ENCODE peak calls at places on chromosomes 7 and 10, in five cellular contexts. One of them, this sample, is unnamed.

GRCh38 chr10:60611291-60611747 is 167.0 kb upstream of the CDK1 start:
- DNase-seq in breast epithelium: no peak
- DNase-seq in sigmoid colon: no peak
- DNase-seq in stomach: no peak
- DNase-seq in Calu3: peak; percentile 10
- DNase-seq in this sample: no peak

GRCh38 chr10:81179324-81179723 is 641.6 kb downstream of the SH2D4B start:
- DNase-seq in breast epithelium: no peak
- DNase-seq in sigmoid colon: no peak
- DNase-seq in stomach: no peak
- DNase-seq in Calu3: no peak
- DNase-seq in this sample: no peak

GRCh38 chr7:98616381-98617050 is 569 bp upstream of the NPTX2 start:
- DNase-seq in breast epithelium: no peak
- DNase-seq in sigmoid colon: no peak
- DNase-seq in stomach: no peak
- DNase-seq in Calu3: no peak
- DNase-seq in this sample: no peak

GRCh38 chr10:132098539-132099421 is 33.0 kb downstream of the JAKMIP3 start:
- DNase-seq in breast epithelium: no peak
- DNase-seq in sigmoid colon: no peak
- DNase-seq in stomach: peak; percentile 14
- DNase-seq in Calu3: no peak
- DNase-seq in this sample: no peak

GRCh38 chr10:124063736-124064135 is 29.7 kb downstream of the CHST15 start:
- DNase-seq in breast epithelium: no peak
- DNase-seq in sigmoid colon: peak; percentile 84
- DNase-seq in stomach: no peak
- DNase-seq in Calu3: no peak
- DNase-seq in this sample: no peak

GRCh38 chr7:140773104-140773503 is 76.6 kb downstream of the NDUFB2 start:
- DNase-seq in breast epithelium: no peak
- DNase-seq in sigmoid colon: no peak
- DNase-seq in stomach: no peak
- DNase-seq in Calu3: no peak
- DNase-seq in this sample: no peak

GRCh38 chr10:47380341-47381215 is 3.5 kb downstream of the ZNF488 start:
- DNase-seq in breast epithelium: no peak
- DNase-seq in sigmoid colon: peak; percentile 45
- DNase-seq in stomach: peak; percentile 59
- DNase-seq in Calu3: no peak
- DNase-seq in this sample: peak; percentile 25

GRCh38 chr7:4882742-4883351 is 669 bp downstream of the RADIL start:
- DNase-seq in breast epithelium: peak; percentile 35
- DNase-seq in sigmoid colon: peak; percentile 66
- DNase-seq in stomach: no peak
- DNase-seq in Calu3: no peak
- DNase-seq in this sample: no peak

GRCh38 chr7:2228921-2229320 is 3.8 kb downstream of the MAD1L1 start:
- DNase-seq in breast epithelium: no peak
- DNase-seq in sigmoid colon: no peak
- DNase-seq in stomach: no peak
- DNase-seq in Calu3: no peak
- DNase-seq in this sample: no peak

GRCh38 chr10:127415901-127416630 is 133.0 kb upstream of the NPS start:
- DNase-seq in breast epithelium: no peak
- DNase-seq in sigmoid colon: no peak
- DNase-seq in stomach: no peak
- DNase-seq in Calu3: no peak
- DNase-seq in this sample: no peak

GRCh38 chr10:43105793-43106158 is 28.9 kb downstream of the RET start:
- DNase-seq in breast epithelium: no peak
- DNase-seq in sigmoid colon: no peak
- DNase-seq in stomach: no peak
- DNase-seq in Calu3: no peak
- DNase-seq in this sample: no peak
- TF ChIP-seq CTCF in breast epithelium: no peak
- TF ChIP-seq CTCF in sigmoid colon: no peak
- TF ChIP-seq CTCF in stomach: no peak
- TF ChIP-seq CTCF in Calu3: peak; percentile 35
- TF ChIP-seq CTCF in this sample: peak; percentile 24

GRCh38 chr10:11272915-11273389 is 255.3 kb downstream of the CELF2 start:
- DNase-seq in breast epithelium: no peak
- DNase-seq in sigmoid colon: no peak
- DNase-seq in stomach: no peak
- DNase-seq in Calu3: no peak
- DNase-seq in this sample: no peak

GRCh38 chr10:11265486-11265885 is 247.8 kb downstream of the CELF2 start:
- DNase-seq in breast epithelium: no peak
- DNase-seq in sigmoid colon: no peak
- DNase-seq in stomach: no peak
- DNase-seq in Calu3: no peak
- DNase-seq in this sample: no peak

GRCh38 chr10:11270135-11270857 is 252.6 kb downstream of the CELF2 start:
- DNase-seq in breast epithelium: peak; percentile 66
- DNase-seq in sigmoid colon: peak; percentile 84
- DNase-seq in stomach: peak; percentile 74
- DNase-seq in Calu3: peak; percentile 84
- DNase-seq in this sample: peak; percentile 66

GRCh38 chr10:11276475-11276990 is 258.9 kb downstream of the CELF2 start:
- DNase-seq in breast epithelium: no peak
- DNase-seq in sigmoid colon: no peak
- DNase-seq in stomach: no peak
- DNase-seq in Calu3: no peak
- DNase-seq in this sample: no peak

DNA sequence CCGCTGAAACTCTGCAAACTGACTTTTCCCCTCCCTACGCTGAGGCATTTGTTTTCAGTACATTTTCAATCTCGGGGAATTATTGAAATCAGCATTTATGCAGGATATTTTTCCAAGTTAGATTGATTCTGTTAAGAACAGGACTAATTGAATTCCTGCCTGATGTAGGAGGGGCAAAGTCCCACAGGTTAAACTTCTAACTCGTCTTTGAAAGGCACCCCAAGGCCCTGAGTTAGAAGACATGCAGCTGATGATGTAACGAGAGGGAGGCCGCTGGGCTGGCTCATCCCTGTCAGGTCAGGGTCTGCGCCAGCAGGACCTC is 253.1 kb downstream of the CELF2 start:
- DNase-seq in breast epithelium: no peak
- DNase-seq in sigmoid colon: no peak
- DNase-seq in stomach: no peak
- DNase-seq in Calu3: no peak
- DNase-seq in this sample: no peak
- TF ChIP-seq CTCF in breast epithelium: no peak
- TF ChIP-seq CTCF in sigmoid colon: no peak
- TF ChIP-seq CTCF in stomach: no peak
- TF ChIP-seq CTCF in Calu3: peak; percentile 13
- TF ChIP-seq CTCF in this sample: no peak

GRCh38 chr7:46363688-46364087 is 442.6 kb upstream of the IGFBP3 start:
- DNase-seq in breast epithelium: no peak
- DNase-seq in sigmoid colon: no peak
- DNase-seq in stomach: no peak
- DNase-seq in Calu3: no peak
- DNase-seq in this sample: no peak
- TF ChIP-seq CTCF in breast epithelium: no peak
- TF ChIP-seq CTCF in sigmoid colon: no peak
- TF ChIP-seq CTCF in stomach: no peak
- TF ChIP-seq CTCF in Calu3: peak; percentile 29
- TF ChIP-seq CTCF in this sample: no peak

GRCh38 chr10:7687228-7687907 is 15.7 kb upstream of the ITIH2 start:
- DNase-seq in breast epithelium: peak; percentile 74
- DNase-seq in sigmoid colon: peak; percentile 93
- DNase-seq in stomach: peak; percentile 84
- DNase-seq in Calu3: peak; percentile 85
- DNase-seq in this sample: peak; percentile 63
- TF ChIP-seq CTCF in breast epithelium: peak; percentile 67
- TF ChIP-seq CTCF in sigmoid colon: peak; percentile 96
- TF ChIP-seq CTCF in stomach: peak; percentile 84
- TF ChIP-seq CTCF in Calu3: peak; percentile 87
- TF ChIP-seq CTCF in this sample: peak; percentile 63

DNA sequence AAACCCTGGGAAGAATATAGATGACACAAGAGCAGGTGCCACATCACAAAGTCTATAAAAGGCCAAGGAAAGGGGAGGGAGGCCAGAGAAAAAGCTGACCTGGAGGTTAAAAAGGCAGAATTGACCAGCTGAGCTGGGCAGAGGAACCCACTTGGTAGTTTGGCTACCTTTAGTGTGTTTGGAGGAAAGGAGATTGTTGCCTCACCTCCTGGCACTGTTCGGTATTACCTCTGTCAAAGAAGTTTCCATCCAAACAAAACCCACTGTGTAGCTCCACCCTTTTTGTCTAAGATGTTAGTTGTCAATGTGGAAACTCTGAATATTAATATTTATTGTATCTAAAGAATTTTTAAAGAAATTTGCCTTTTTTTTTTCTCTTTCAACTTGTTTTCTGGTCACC is 23.4 kb downstream of the ENTPD7 start:
- DNase-seq in breast epithelium: no peak
- DNase-seq in sigmoid colon: no peak
- DNase-seq in stomach: no peak
- DNase-seq in Calu3: no peak
- DNase-seq in this sample: no peak
- TF ChIP-seq CTCF in breast epithelium: no peak
- TF ChIP-seq CTCF in sigmoid colon: no peak
- TF ChIP-seq CTCF in stomach: peak; percentile 12
- TF ChIP-seq CTCF in Calu3: no peak
- TF ChIP-seq CTCF in this sample: no peak

GRCh38 chr10:71575934-71576801 is 143.4 kb downstream of the C10orf105 start:
- DNase-seq in breast epithelium: no peak
- DNase-seq in sigmoid colon: no peak
- DNase-seq in stomach: no peak
- DNase-seq in Calu3: no peak
- DNase-seq in this sample: no peak

GRCh38 chr10:71573562-71574300 is 145.8 kb downstream of the C10orf105 start:
- DNase-seq in breast epithelium: no peak
- DNase-seq in sigmoid colon: no peak
- DNase-seq in stomach: no peak
- DNase-seq in Calu3: no peak
- DNase-seq in this sample: no peak

GRCh38 chr10:71576842-71577241 is 142.7 kb downstream of the C10orf105 start:
- DNase-seq in breast epithelium: no peak
- DNase-seq in sigmoid colon: no peak
- DNase-seq in stomach: no peak
- DNase-seq in Calu3: no peak
- DNase-seq in this sample: no peak

GRCh38 chr10:71577345-71577744 is 142.2 kb downstream of the C10orf105 start:
- DNase-seq in breast epithelium: no peak
- DNase-seq in sigmoid colon: no peak
- DNase-seq in stomach: no peak
- DNase-seq in Calu3: no peak
- DNase-seq in this sample: no peak

GRCh38 chr10:71575446-71575845 is 144.1 kb downstream of the C10orf105 start:
- DNase-seq in breast epithelium: no peak
- DNase-seq in sigmoid colon: no peak
- DNase-seq in stomach: no peak
- DNase-seq in Calu3: no peak
- DNase-seq in this sample: no peak
- TF ChIP-seq CTCF in breast epithelium: no peak
- TF ChIP-seq CTCF in sigmoid colon: no peak
- TF ChIP-seq CTCF in stomach: no peak
- TF ChIP-seq CTCF in Calu3: no peak
- TF ChIP-seq CTCF in this sample: no peak

GRCh38 chr10:35378547-35379210 is 42.4 kb downstream of the CCNY start:
- DNase-seq in breast epithelium: no peak
- DNase-seq in sigmoid colon: no peak
- DNase-seq in stomach: no peak
- DNase-seq in Calu3: no peak
- DNase-seq in this sample: no peak

GRCh38 chr10:35371731-35372130 is 35.4 kb downstream of the CCNY start:
- DNase-seq in breast epithelium: no peak
- DNase-seq in sigmoid colon: no peak
- DNase-seq in stomach: no peak
- DNase-seq in Calu3: no peak
- DNase-seq in this sample: no peak

GRCh38 chr10:35372329-35372728 is 36.0 kb downstream of the CCNY start:
- DNase-seq in breast epithelium: no peak
- DNase-seq in sigmoid colon: peak; percentile 83
- DNase-seq in stomach: no peak
- DNase-seq in Calu3: no peak
- DNase-seq in this sample: no peak

GRCh38 chr10:35377050-35377723 is 40.9 kb downstream of the CCNY start:
- DNase-seq in breast epithelium: no peak
- DNase-seq in sigmoid colon: no peak
- DNase-seq in stomach: no peak
- DNase-seq in Calu3: no peak
- DNase-seq in this sample: no peak

DNA sequence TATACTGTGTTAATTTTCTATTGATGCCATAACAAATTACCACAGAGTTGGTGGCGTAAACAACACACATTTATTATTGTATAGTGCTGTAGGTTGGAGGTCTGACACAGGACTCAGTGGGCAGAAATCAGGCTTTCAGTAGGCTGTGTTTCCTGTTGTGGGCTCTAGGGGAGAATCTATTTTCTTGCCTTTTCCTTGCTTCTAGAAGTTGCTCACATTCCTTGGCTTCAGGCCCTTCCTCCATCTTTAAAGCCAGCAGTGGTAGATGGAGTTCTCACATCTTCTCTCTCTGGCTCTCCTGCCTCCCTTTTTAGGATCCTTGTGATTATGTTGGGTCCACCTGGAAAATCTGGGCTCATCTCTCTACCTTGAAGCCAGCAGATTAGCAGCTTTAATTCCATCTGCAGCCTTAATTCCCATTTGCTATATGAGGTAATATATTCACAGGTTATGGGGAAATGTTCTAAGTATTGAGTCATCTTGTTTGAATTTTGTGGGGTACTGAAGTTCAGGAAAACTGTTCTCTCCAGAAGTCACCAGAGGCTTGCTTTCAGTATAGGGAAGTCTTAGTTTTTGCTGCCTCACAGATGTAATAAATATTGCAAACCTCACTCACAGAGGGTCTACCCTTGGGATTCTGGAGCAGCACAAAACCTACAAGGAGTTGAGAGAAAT is 38.9 kb downstream of the CCNY start:
- DNase-seq in breast epithelium: no peak
- DNase-seq in sigmoid colon: no peak
- DNase-seq in stomach: no peak
- DNase-seq in Calu3: no peak
- DNase-seq in this sample: no peak
- TF ChIP-seq CTCF in breast epithelium: no peak
- TF ChIP-seq CTCF in sigmoid colon: no peak
- TF ChIP-seq CTCF in stomach: no peak
- TF ChIP-seq CTCF in Calu3: no peak
- TF ChIP-seq CTCF in this sample: no peak

DNA sequence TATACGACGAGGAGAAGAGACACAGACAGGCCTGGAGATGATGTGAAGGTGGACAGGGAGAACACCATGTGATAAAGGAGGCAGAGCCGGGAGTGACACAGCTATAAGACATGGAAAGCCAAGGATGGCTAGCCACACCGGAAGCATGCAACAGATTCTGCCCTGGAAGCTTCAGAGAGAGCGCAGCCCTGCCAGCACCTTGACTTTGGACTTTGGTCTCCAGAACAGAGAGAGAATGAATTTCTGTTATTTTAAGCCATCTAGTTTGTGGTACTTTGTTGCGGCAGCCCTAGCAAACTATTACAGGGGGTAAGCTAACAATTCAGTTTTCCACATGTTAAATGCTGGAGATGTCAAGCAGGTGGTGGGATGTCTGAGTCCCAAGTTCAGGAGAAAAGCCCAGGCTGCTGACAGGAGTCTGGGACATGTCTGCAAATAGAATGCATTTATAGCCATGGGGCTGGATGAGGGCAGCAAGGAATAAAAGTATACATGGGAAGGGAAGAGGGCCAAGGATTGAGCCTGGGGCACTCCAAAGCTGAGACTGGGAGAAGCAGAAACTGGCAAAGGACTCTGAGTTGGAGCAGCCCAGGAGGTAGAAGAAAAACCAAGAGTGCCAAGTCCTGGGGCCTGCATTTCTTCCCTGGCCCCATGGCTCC is 65.1 kb downstream of the ATXN7L1 start:
- DNase-seq in breast epithelium: no peak
- DNase-seq in sigmoid colon: peak; percentile 70
- DNase-seq in stomach: no peak
- DNase-seq in Calu3: no peak
- DNase-seq in this sample: no peak
- TF ChIP-seq CTCF in breast epithelium: no peak
- TF ChIP-seq CTCF in sigmoid colon: no peak
- TF ChIP-seq CTCF in stomach: no peak
- TF ChIP-seq CTCF in Calu3: no peak
- TF ChIP-seq CTCF in this sample: no peak

This sample was measured in mesothelial cell of epicardium.